ENCODE peak calls at places on chromosomes 12 and 14, in ten cellular contexts. One of them, this sample, is unnamed.
A peak's percentile ranks its signal among the peaks of the same experiment; 100 is the strongest.

GRCh38 chr12:79933580-79934264 is 1.2 kb downstream of the PPP1R12A start:
- DNase-seq in AG10803: peak; percentile 11
- DNase-seq in fibroblast of the aortic adventitia: peak; percentile 30
- DNase-seq in ovary: no peak
- DNase-seq in endothelial cell: peak; percentile 8
- DNase-seq in MM.1S: peak; percentile 31
- DNase-seq in A549: no peak
- DNase-seq in cardiac fibroblast: peak; percentile 18
- DNase-seq in foreskin fibroblast: peak; percentile 25
- DNase-seq in AG09319: no peak
- DNase-seq in this sample: no peak

GRCh38 chr14:38931969-38932652 is 170.9 kb downstream of the SEC23A start:
- DNase-seq in cardiac fibroblast: no peak
- DNase-seq in endothelial cell: no peak
- DNase-seq in foreskin fibroblast: no peak
- DNase-seq in AG09319: no peak
- DNase-seq in ovary: no peak
- DNase-seq in fibroblast of the aortic adventitia: no peak
- DNase-seq in AG10803: no peak
- DNase-seq in A549: no peak
- DNase-seq in MM.1S: no peak
- DNase-seq in this sample: no peak

GRCh38 chr12:116222358-116222757 is 55.1 kb downstream of the MED13L start:
- DNase-seq in MM.1S: no peak
- DNase-seq in A549: no peak
- DNase-seq in foreskin fibroblast: peak; percentile 91
- DNase-seq in AG09319: peak; percentile 60
- DNase-seq in ovary: peak; percentile 93
- DNase-seq in endothelial cell: no peak
- DNase-seq in cardiac fibroblast: peak; percentile 97
- DNase-seq in fibroblast of the aortic adventitia: peak; percentile 94
- DNase-seq in AG10803: peak; percentile 74
- DNase-seq in this sample: no peak

GRCh38 chr12:39804479-39805241 is 185.1 kb upstream of the ABCD2 start:
- DNase-seq in cardiac fibroblast: no peak
- DNase-seq in foreskin fibroblast: no peak
- DNase-seq in AG09319: no peak
- DNase-seq in A549: no peak
- DNase-seq in AG10803: no peak
- DNase-seq in fibroblast of the aortic adventitia: no peak
- DNase-seq in ovary: no peak
- DNase-seq in endothelial cell: no peak
- DNase-seq in MM.1S: no peak
- DNase-seq in this sample: no peak

GRCh38 chr14:50520947-50521815 is 11.2 kb downstream of the MAP4K5 start:
- DNase-seq in cardiac fibroblast: peak; percentile 92
- DNase-seq in AG09319: peak; percentile 34
- DNase-seq in endothelial cell: no peak
- DNase-seq in MM.1S: no peak
- DNase-seq in ovary: no peak
- DNase-seq in foreskin fibroblast: peak; percentile 86
- DNase-seq in A549: peak; percentile 59
- DNase-seq in AG10803: peak; percentile 74
- DNase-seq in fibroblast of the aortic adventitia: peak; percentile 85
- DNase-seq in this sample: no peak

GRCh38 chr12:52130695-52131094 is 51.2 kb downstream of the SMIM41 start:
- DNase-seq in fibroblast of the aortic adventitia: no peak
- DNase-seq in AG09319: no peak
- DNase-seq in endothelial cell: no peak
- DNase-seq in AG10803: no peak
- DNase-seq in cardiac fibroblast: no peak
- DNase-seq in MM.1S: no peak
- DNase-seq in A549: no peak
- DNase-seq in ovary: no peak
- DNase-seq in foreskin fibroblast: no peak
- DNase-seq in this sample: no peak

GRCh38 chr12:108840605-108841328 is 16.6 kb downstream of the SSH1 start:
- DNase-seq in fibroblast of the aortic adventitia: no peak
- DNase-seq in cardiac fibroblast: no peak
- DNase-seq in foreskin fibroblast: peak; percentile 55
- DNase-seq in endothelial cell: no peak
- DNase-seq in MM.1S: no peak
- DNase-seq in AG09319: no peak
- DNase-seq in AG10803: peak; percentile 78
- DNase-seq in ovary: no peak
- DNase-seq in A549: no peak
- DNase-seq in this sample: no peak

GRCh38 chr12:78183854-78184253 is 353.2 kb downstream of the NAV3 start:
- DNase-seq in cardiac fibroblast: no peak
- DNase-seq in AG10803: no peak
- DNase-seq in A549: no peak
- DNase-seq in fibroblast of the aortic adventitia: peak; percentile 34
- DNase-seq in ovary: no peak
- DNase-seq in MM.1S: peak; percentile 17
- DNase-seq in foreskin fibroblast: no peak
- DNase-seq in endothelial cell: no peak
- DNase-seq in AG09319: no peak
- DNase-seq in this sample: no peak

GRCh38 chr14:99579903-99580570 is 24.0 kb downstream of the CCDC85C start:
- DNase-seq in foreskin fibroblast: no peak
- DNase-seq in fibroblast of the aortic adventitia: peak; percentile 76
- DNase-seq in endothelial cell: no peak
- DNase-seq in MM.1S: no peak
- DNase-seq in AG09319: no peak
- DNase-seq in ovary: no peak
- DNase-seq in A549: peak; percentile 75
- DNase-seq in AG10803: peak; percentile 81
- DNase-seq in cardiac fibroblast: peak; percentile 62
- DNase-seq in this sample: no peak

GRCh38 chr14:32417956-32418552 is 89.0 kb downstream of the AKAP6 start:
- DNase-seq in endothelial cell: no peak
- DNase-seq in AG10803: peak; percentile 64
- DNase-seq in A549: no peak
- DNase-seq in foreskin fibroblast: peak; percentile 83
- DNase-seq in AG09319: no peak
- DNase-seq in MM.1S: no peak
- DNase-seq in fibroblast of the aortic adventitia: peak; percentile 83
- DNase-seq in ovary: no peak
- DNase-seq in cardiac fibroblast: peak; percentile 79
- DNase-seq in this sample: no peak

GRCh38 chr14:93727039-93727740 is 61.1 kb downstream of the PRIMA1 start:
- DNase-seq in fibroblast of the aortic adventitia: no peak
- DNase-seq in A549: no peak
- DNase-seq in cardiac fibroblast: no peak
- DNase-seq in endothelial cell: no peak
- DNase-seq in foreskin fibroblast: no peak
- DNase-seq in ovary: no peak
- DNase-seq in AG09319: no peak
- DNase-seq in MM.1S: no peak
- DNase-seq in AG10803: no peak
- DNase-seq in this sample: no peak

GRCh38 chr14:81302613-81303012 is 81.9 kb upstream of the GTF2A1 start:
- DNase-seq in cardiac fibroblast: no peak
- DNase-seq in AG09319: no peak
- DNase-seq in ovary: no peak
- DNase-seq in endothelial cell: no peak
- DNase-seq in MM.1S: no peak
- DNase-seq in AG10803: no peak
- DNase-seq in A549: no peak
- DNase-seq in foreskin fibroblast: no peak
- DNase-seq in fibroblast of the aortic adventitia: no peak
- DNase-seq in this sample: no peak

GRCh38 chr14:51957950-51958349 is 31.4 kb upstream of the RTRAF start:
- DNase-seq in foreskin fibroblast: peak; percentile 76
- DNase-seq in endothelial cell: no peak
- DNase-seq in fibroblast of the aortic adventitia: peak; percentile 68
- DNase-seq in AG09319: no peak
- DNase-seq in cardiac fibroblast: peak; percentile 90
- DNase-seq in MM.1S: no peak
- DNase-seq in AG10803: peak; percentile 48
- DNase-seq in A549: no peak
- DNase-seq in ovary: no peak
- DNase-seq in this sample: no peak

GRCh38 chr12:14193623-14194022 is 171.9 kb upstream of the ATF7IP start:
- DNase-seq in ovary: no peak
- DNase-seq in A549: no peak
- DNase-seq in MM.1S: no peak
- DNase-seq in AG09319: no peak
- DNase-seq in fibroblast of the aortic adventitia: no peak
- DNase-seq in AG10803: no peak
- DNase-seq in cardiac fibroblast: no peak
- DNase-seq in endothelial cell: peak; percentile 5
- DNase-seq in foreskin fibroblast: no peak
- DNase-seq in this sample: no peak

GRCh38 chr14:101127239-101127638 is 223.7 kb upstream of the RTL1 start:
- DNase-seq in MM.1S: no peak
- DNase-seq in AG09319: no peak
- DNase-seq in A549: no peak
- DNase-seq in AG10803: peak; percentile 8
- DNase-seq in endothelial cell: no peak
- DNase-seq in ovary: no peak
- DNase-seq in foreskin fibroblast: peak; percentile 8
- DNase-seq in cardiac fibroblast: no peak
- DNase-seq in fibroblast of the aortic adventitia: no peak
- DNase-seq in this sample: no peak

GRCh38 chr12:14982562-14982961 is 9.7 kb downstream of the PDE6H start:
- DNase-seq in ovary: no peak
- DNase-seq in AG09319: no peak
- DNase-seq in cardiac fibroblast: peak; percentile 32
- DNase-seq in fibroblast of the aortic adventitia: peak; percentile 36
- DNase-seq in A549: no peak
- DNase-seq in foreskin fibroblast: no peak
- DNase-seq in MM.1S: no peak
- DNase-seq in endothelial cell: no peak
- DNase-seq in AG10803: peak; percentile 34
- DNase-seq in this sample: no peak

DNA sequence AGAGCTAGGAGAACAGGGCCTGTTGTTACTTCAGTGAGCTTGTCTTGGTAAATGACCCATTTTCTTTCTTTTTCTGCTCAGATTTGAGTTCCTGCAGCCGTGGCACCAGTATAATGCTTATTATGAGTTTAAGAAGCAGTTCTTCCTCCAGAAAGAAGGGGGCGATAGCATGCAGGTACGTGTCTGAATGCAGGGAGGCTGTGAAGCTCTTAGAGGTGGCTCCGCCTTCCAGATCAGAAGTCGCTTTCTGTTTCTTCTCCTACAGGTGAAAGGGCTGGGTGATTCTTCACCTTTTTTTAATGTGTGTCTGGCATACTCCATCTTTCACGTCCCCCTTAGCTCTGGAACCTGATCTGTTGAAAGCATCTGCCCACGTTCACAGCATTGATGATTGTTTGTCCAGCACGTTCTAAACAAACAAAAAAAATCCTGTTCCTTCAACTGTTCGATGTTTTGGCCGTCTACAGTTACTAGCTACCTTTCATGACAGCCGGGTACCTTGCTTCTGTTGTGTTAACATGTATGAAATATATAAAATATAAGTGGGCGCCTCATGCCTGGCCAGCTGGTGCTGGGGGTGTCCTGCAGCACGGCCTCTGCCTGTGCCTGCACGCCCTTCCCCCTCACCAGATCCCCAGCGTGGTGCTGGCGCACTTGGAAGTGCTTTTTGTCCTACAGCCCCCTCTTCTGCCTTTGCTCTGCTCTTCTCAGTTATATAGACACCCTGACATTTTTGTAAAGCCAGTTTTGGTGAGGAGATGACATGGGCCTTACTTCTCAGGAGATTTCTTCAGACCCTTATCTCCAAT is 44.6 kb downstream of the SFSWAP start:
- DNase-seq in A549: peak; percentile 42
- DNase-seq in MM.1S: no peak
- DNase-seq in fibroblast of the aortic adventitia: peak; percentile 10
- DNase-seq in foreskin fibroblast: peak; percentile 21
- DNase-seq in AG10803: peak; percentile 26
- DNase-seq in ovary: no peak
- DNase-seq in AG09319: no peak
- DNase-seq in endothelial cell: no peak
- DNase-seq in cardiac fibroblast: peak; percentile 29
- DNase-seq in this sample: no peak
- TF ChIP-seq CTCF in A549: no peak
- TF ChIP-seq CTCF in MM.1S: peak; percentile 22
- TF ChIP-seq CTCF in fibroblast of the aortic adventitia: peak; percentile 27
- TF ChIP-seq CTCF in foreskin fibroblast: no peak
- TF ChIP-seq CTCF in AG10803: peak; percentile 42
- TF ChIP-seq CTCF in ovary: no peak
- TF ChIP-seq CTCF in AG09319: peak; percentile 22
- TF ChIP-seq CTCF in endothelial cell: peak; percentile 35
- TF ChIP-seq CTCF in cardiac fibroblast: peak; percentile 38
- TF ChIP-seq CTCF in this sample: peak; percentile 65

GRCh38 chr14:92093320-92093719 is 13.1 kb downstream of the ATXN3 start:
- DNase-seq in foreskin fibroblast: peak; percentile 36
- DNase-seq in AG09319: no peak
- DNase-seq in MM.1S: no peak
- DNase-seq in AG10803: no peak
- DNase-seq in A549: no peak
- DNase-seq in endothelial cell: no peak
- DNase-seq in cardiac fibroblast: no peak
- DNase-seq in ovary: no peak
- DNase-seq in fibroblast of the aortic adventitia: no peak
- DNase-seq in this sample: no peak
- TF ChIP-seq CTCF in foreskin fibroblast: no peak
- TF ChIP-seq CTCF in AG09319: peak; percentile 5
- TF ChIP-seq CTCF in MM.1S: peak; percentile 10
- TF ChIP-seq CTCF in AG10803: no peak
- TF ChIP-seq CTCF in A549: peak; percentile 33
- TF ChIP-seq CTCF in endothelial cell: no peak
- TF ChIP-seq CTCF in cardiac fibroblast: no peak
- TF ChIP-seq CTCF in ovary: no peak
- TF ChIP-seq CTCF in fibroblast of the aortic adventitia: no peak
- TF ChIP-seq CTCF in this sample: peak; percentile 49

DNA sequence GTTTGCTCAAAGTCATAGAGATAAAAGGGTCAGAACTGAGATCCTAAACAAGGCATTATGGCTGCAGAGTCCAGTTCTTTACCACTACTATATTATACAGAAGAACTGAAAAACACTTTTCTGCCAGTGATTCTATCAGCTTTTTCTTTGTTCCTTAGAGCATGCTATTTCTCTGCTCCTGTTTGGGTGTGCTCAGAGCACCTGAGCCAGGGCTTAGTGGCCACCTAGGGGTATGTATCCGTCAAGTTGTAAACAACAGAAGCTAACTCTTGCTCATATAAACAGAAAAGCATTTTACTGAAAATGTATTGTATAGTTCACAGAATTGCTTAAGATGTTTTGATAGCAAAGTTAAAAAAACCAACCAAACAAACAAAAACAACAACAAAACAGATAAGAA is 470.8 kb downstream of the SLC16A7 start:
- DNase-seq in AG09319: no peak
- DNase-seq in cardiac fibroblast: no peak
- DNase-seq in MM.1S: no peak
- DNase-seq in fibroblast of the aortic adventitia: no peak
- DNase-seq in foreskin fibroblast: no peak
- DNase-seq in A549: no peak
- DNase-seq in ovary: no peak
- DNase-seq in AG10803: no peak
- DNase-seq in endothelial cell: no peak
- DNase-seq in this sample: no peak
- TF ChIP-seq CTCF in AG09319: no peak
- TF ChIP-seq CTCF in cardiac fibroblast: no peak
- TF ChIP-seq CTCF in MM.1S: no peak
- TF ChIP-seq CTCF in fibroblast of the aortic adventitia: no peak
- TF ChIP-seq CTCF in foreskin fibroblast: no peak
- TF ChIP-seq CTCF in A549: no peak
- TF ChIP-seq CTCF in ovary: no peak
- TF ChIP-seq CTCF in AG10803: no peak
- TF ChIP-seq CTCF in endothelial cell: no peak
- TF ChIP-seq CTCF in this sample: no peak

GRCh38 chr12:105278043-105278697 is 42.2 kb upstream of the APPL2 start:
- DNase-seq in MM.1S: no peak
- DNase-seq in endothelial cell: no peak
- DNase-seq in A549: peak; percentile 30
- DNase-seq in ovary: no peak
- DNase-seq in foreskin fibroblast: peak; percentile 56
- DNase-seq in AG10803: peak; percentile 54
- DNase-seq in cardiac fibroblast: peak; percentile 36
- DNase-seq in AG09319: no peak
- DNase-seq in fibroblast of the aortic adventitia: peak; percentile 49
- DNase-seq in this sample: no peak
- TF ChIP-seq CTCF in MM.1S: peak; percentile 6
- TF ChIP-seq CTCF in endothelial cell: peak; percentile 30
- TF ChIP-seq CTCF in A549: peak; percentile 13
- TF ChIP-seq CTCF in ovary: no peak
- TF ChIP-seq CTCF in foreskin fibroblast: peak; percentile 12
- TF ChIP-seq CTCF in AG10803: peak; percentile 49
- TF ChIP-seq CTCF in cardiac fibroblast: peak; percentile 29
- TF ChIP-seq CTCF in AG09319: no peak
- TF ChIP-seq CTCF in fibroblast of the aortic adventitia: peak; percentile 45
- TF ChIP-seq CTCF in this sample: peak; percentile 53